ENCODE peak calls at places on chromosomes 7 and 10, in six cellular contexts. C, D, J, T, A and I are unnamed samples.

GRCh38 chr7:4764402-4765007 is 10.9 kb upstream of the AP5Z1 start:
- DNase-seq in C (peak), D (no peak), J (no peak), T (peak), A (no peak), I (no peak)

GRCh38 chr10:72126184-72126871 is 38.0 kb upstream of the SPOCK2 start:
- DNase-seq in C (no peak), D (peak), J (peak), T (no peak), A (no peak), I (no peak)

GRCh38 chr7:142412551-142413193 is 154.8 kb upstream of the PRSS58 start:
- DNase-seq in C (no peak), D (peak), J (peak), T (no peak), A (peak), I (peak)

GRCh38 chr7:17952387-17952786 is 12.1 kb upstream of the SNX13 start:
- DNase-seq in C (no peak), D (no peak), J (no peak), T (no peak), A (no peak), I (no peak)

GRCh38 chr10:31728698-31729224 is 199.9 kb downstream of the ARHGAP12 start:
- DNase-seq in C (no peak), D (no peak), J (no peak), T (no peak), A (no peak), I (no peak)

GRCh38 chr10:89073719-89074118 is 83.1 kb downstream of the FAS start:
- DNase-seq in C (no peak), D (peak), J (no peak), T (no peak), A (no peak), I (no peak)

GRCh38 chr10:105691811-105692210 is 1050.7 kb downstream of the SORCS3 start:
- DNase-seq in C (no peak), D (no peak), J (peak), T (no peak), A (peak), I (peak)

GRCh38 chr7:77382532-77382931 is 33.6 kb downstream of the GSAP start:
- DNase-seq in C (no peak), D (no peak), J (no peak), T (no peak), A (no peak), I (no peak)

GRCh38 chr10:58464956-58465355 is 47.7 kb upstream of the BICC1 start:
- DNase-seq in C (no peak), D (no peak), J (no peak), T (no peak), A (no peak), I (no peak)

GRCh38 chr10:61761825-61762217 is 99.1 kb downstream of the CABCOCO1 start:
- DNase-seq in C (no peak), D (no peak), J (no peak), T (no peak), A (no peak), I (no peak)

GRCh38 chr10:103765981-103766380 is 89.4 kb downstream of the SH3PXD2A start:
- DNase-seq in C (peak), D (no peak), J (no peak), T (peak), A (no peak), I (no peak)

GRCh38 chr7:93810571-93810970 is 80.0 kb downstream of the TFPI2 start:
- DNase-seq in C (no peak), D (no peak), J (no peak), T (no peak), A (no peak), I (no peak)

GRCh38 chr10:34178756-34179155 is 636.3 kb downstream of the PARD3 start:
- DNase-seq in C (no peak), D (no peak), J (no peak), T (no peak), A (no peak), I (no peak)

GRCh38 chr10:114115661-114116060 is 58.3 kb downstream of the CCDC186 start:
- DNase-seq in C (no peak), D (no peak), J (no peak), T (no peak), A (no peak), I (no peak)

GRCh38 chr7:78111384-78111783 is 312.8 kb downstream of the PHTF2 start:
- DNase-seq in C (no peak), D (no peak), J (no peak), T (no peak), A (no peak), I (no peak)

GRCh38 chr10:57593983-57594573 is 673.6 kb downstream of the IPMK start:
- DNase-seq in C (no peak), D (no peak), J (no peak), T (no peak), A (no peak), I (no peak)

GRCh38 chr10:9222917-9223316 is 1168.4 kb downstream of the GATA3 start:
- DNase-seq in C (no peak), D (peak), J (no peak), T (no peak), A (no peak), I (no peak)

GRCh38 chr10:3935933-3936359 is 150.9 kb upstream of the KLF6 start:
- DNase-seq in C (no peak), D (peak), J (no peak), T (no peak), A (peak), I (no peak)

GRCh38 chr7:132400667-132401142 is 175.6 kb downstream of the PLXNA4 start:
- DNase-seq in C (no peak), D (no peak), J (no peak), T (peak), A (no peak), I (no peak)

GRCh38 chr7:91911121-91911520 is 29.5 kb upstream of the AKAP9 start:
- DNase-seq in C (no peak), D (no peak), J (no peak), T (no peak), A (no peak), I (no peak)

GRCh38 chr10:1369665-1370064 is 313.5 kb downstream of the WDR37 start:
- DNase-seq in C (no peak), D (no peak), J (no peak), T (no peak), A (peak), I (no peak)

GRCh38 chr10:78871796-78872195 is 197.0 kb upstream of the ZMIZ1 start:
- DNase-seq in C (no peak), D (no peak), J (no peak), T (no peak), A (peak), I (no peak)

GRCh38 chr7:143504215-143504936 is 26.7 kb downstream of the TAS2R41 start:
- DNase-seq in C (no peak), D (no peak), J (no peak), T (no peak), A (no peak), I (no peak)

GRCh38 chr10:26441491-26442214 is 3.5 kb downstream of the APBB1IP start:
- DNase-seq in C (no peak), D (no peak), J (no peak), T (no peak), A (no peak), I (no peak)

GRCh38 chr10:132588301-132589013 is 50.9 kb downstream of the INPP5A start:
- DNase-seq in C (no peak), D (no peak), J (no peak), T (peak), A (peak), I (no peak)

GRCh38 chr10:31467791-31468535 is 148.9 kb downstream of the ZEB1 start:
- DNase-seq in C (peak), D (no peak), J (no peak), T (no peak), A (no peak), I (no peak)

GRCh38 chr7:90320801-90321494 is at the start of gene FAM237B:
- DNase-seq in C (peak), D (peak), J (peak), T (peak), A (no peak), I (peak)

GRCh38 chr7:108062250-108063014 is 59.5 kb upstream of the LAMB1 start:
- DNase-seq in C (no peak), D (no peak), J (peak), T (no peak), A (no peak), I (no peak)

GRCh38 chr10:126905776-126906703 is 812 bp downstream of the DOCK1 start:
- DNase-seq in C (no peak), D (peak), J (peak), T (peak), A (peak), I (peak)

DNA sequence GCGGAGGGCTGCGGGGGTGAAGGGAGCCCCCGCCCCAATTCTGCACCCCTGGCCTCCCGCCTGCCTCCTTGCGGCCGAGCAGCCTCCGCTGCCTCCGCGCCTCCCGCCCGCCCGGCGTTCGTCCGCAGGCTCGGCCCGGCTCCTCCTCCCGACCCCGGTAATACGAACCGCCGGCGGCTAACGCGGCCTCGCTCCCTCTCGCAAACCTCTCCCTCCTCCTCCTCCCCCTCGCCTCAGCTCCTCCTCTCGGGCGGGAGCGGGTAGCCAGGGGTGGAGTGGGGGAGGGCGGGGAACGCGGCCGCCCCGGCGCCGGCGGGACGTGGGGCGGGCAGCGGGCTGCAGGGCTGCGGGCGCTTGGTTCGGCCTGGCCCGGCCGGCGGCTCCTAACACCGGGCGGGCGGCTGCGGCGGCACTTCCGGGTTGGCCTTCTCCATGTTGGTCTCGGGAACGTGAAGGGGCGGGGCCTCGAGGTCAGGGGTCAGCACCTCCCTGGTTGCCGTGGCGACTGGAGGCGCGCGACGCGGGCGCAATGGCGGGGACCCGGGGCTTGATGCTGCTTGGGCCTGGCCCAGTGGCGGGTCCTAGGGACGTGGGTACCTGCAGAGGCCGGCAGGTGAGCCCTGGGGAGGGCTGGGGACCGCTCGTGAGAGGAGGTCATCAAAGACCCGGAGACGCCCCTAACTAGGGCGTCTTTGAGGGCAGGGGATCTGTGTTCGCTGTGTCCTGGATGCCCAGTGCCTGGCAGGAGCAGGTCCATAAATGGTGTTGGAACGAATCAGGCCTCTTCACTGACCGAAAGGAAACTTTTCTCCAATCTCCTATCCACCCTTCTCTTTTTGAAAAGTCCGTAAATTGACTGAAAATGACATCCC is at the start of gene RAB11FIP2:
- DNase-seq in C (peak), D (peak), J (peak), T (peak), A (peak), I (peak)
- TF ChIP-seq CTCF in C (no peak), D (peak), J (peak), T (no peak), A (no peak), I (no peak)

GRCh38 chr7:21304836-21305235 is 123.0 kb upstream of the SP4 start:
- DNase-seq in C (no peak), D (no peak), J (peak), T (no peak), A (no peak), I (no peak)

GRCh38 chr7:21299766-21300165 is 128.1 kb upstream of the SP4 start:
- DNase-seq in C (no peak), D (no peak), J (no peak), T (no peak), A (no peak), I (no peak)

GRCh38 chr7:21305455-21306235 is 122.2 kb upstream of the SP4 start:
- DNase-seq in C (no peak), D (no peak), J (no peak), T (no peak), A (no peak), I (no peak)

GRCh38 chr7:21300692-21301091 is 127.2 kb upstream of the SP4 start:
- DNase-seq in C (no peak), D (no peak), J (no peak), T (no peak), A (no peak), I (no peak)
- TF ChIP-seq CTCF in C (no peak), D (no peak), J (no peak), T (no peak), A (no peak), I (no peak)

GRCh38 chr7:29980151-29980550 is 9.4 kb downstream of the SCRN1 start:
- DNase-seq in C (no peak), D (no peak), J (no peak), T (no peak), A (no peak), I (no peak)
- TF ChIP-seq CTCF in C (no peak), D (no peak), J (no peak), T (no peak), A (no peak), I (no peak)

GRCh38 chr10:99906470-99906869 is 103.3 kb downstream of the DNMBP start:
- DNase-seq in C (no peak), D (peak), J (no peak), T (no peak), A (no peak), I (no peak)
- TF ChIP-seq CTCF in C (no peak), D (peak), J (peak), T (no peak), A (no peak), I (no peak)